ENCODE peak calls at places on chromosomes 4 and X, in ten cellular contexts. E is pancreas, U is iris pigment epithelial cell, T is left colon, S is endothelial cell, C is Calu3, B is NCI-H460, F is SK-N-DZ, X is kidney tubule cell, Z is aorta. D is an unnamed sample.

GRCh38 chr4:3208826-3209225 is 40.1 kb upstream of the MSANTD1 start:
- DNase-seq in C (no peak), B (no peak), Z (peak), S (no peak), U (no peak), E (no peak), T (peak), X (no peak), F (no peak), D (no peak)

GRCh38 chr4:10582059-10582686 is 102.4 kb downstream of the CLNK start:
- DNase-seq in F (peak), E (peak), S (peak), Z (no peak), B (peak), C (peak), X (peak), T (no peak), U (peak), D (no peak)

GRCh38 chrX:71906133-71906532 is 4.5 kb upstream of the NHSL2 start:
- DNase-seq in E (no peak), X (no peak), T (no peak), F (peak), Z (no peak), B (no peak), C (no peak), U (no peak), S (no peak), D (no peak)

GRCh38 chr4:73705056-73705432 is 35.3 kb upstream of the CXCL8 start:
- DNase-seq in E (no peak), U (peak), Z (no peak), S (no peak), C (no peak), B (no peak), F (no peak), X (peak), T (no peak), D (no peak)

GRCh38 chr4:87559090-87559837 is 30.1 kb upstream of the SPARCL1 start:
- DNase-seq in Z (no peak), T (no peak), S (no peak), E (no peak), B (no peak), U (no peak), F (peak), X (peak), C (peak), D (peak)

GRCh38 chr4:116122131-116122530 is 963.2 kb downstream of the TRAM1L1 start:
- DNase-seq in C (no peak), X (peak), Z (no peak), E (no peak), T (no peak), B (no peak), S (no peak), F (no peak), U (peak), D (no peak)

GRCh38 chr4:24508541-24508940 is 75.8 kb downstream of the DHX15 start:
- DNase-seq in E (no peak), U (no peak), C (no peak), S (no peak), X (no peak), B (no peak), F (no peak), Z (no peak), T (no peak), D (no peak)

GRCh38 chrX:103614999-103615398 is 7.2 kb downstream of the TCEAL3 start:
- DNase-seq in Z (no peak), C (no peak), E (no peak), B (no peak), T (no peak), S (no peak), F (no peak), U (no peak), X (no peak), D (no peak)

GRCh38 chr4:38819569-38819968 is 15.0 kb upstream of the TLR1 start:
- DNase-seq in X (peak), U (peak), F (no peak), C (no peak), B (no peak), E (no peak), Z (no peak), S (no peak), T (no peak), D (no peak)